ENCODE peak calls at places on chromosomes 3 and 15, in seven cellular contexts. V, X, F, N, H, E and M are unnamed samples. For H3K4me1, the result is how much of the 10 kb centered on the place peaks cover.

GRCh38 chr3:111538111-111538510 is 3.9 kb upstream of the CD96 start:
- DNase-seq in V (no peak), X (no peak), F (no peak), N (no peak), H (no peak), E (no peak), M (no peak)

GRCh38 chr3:73718326-73719110 is 93.8 kb upstream of the PDZRN3 start:
- DNase-seq in V (no peak), X (no peak), F (no peak), N (no peak), H (no peak), E (no peak), M (no peak)

GRCh38 chr3:19547665-19548464 is 386.2 kb downstream of the EFHB start:
- DNase-seq in V (peak), X (no peak), F (no peak), N (no peak), H (no peak), E (no peak), M (no peak)

GRCh38 chr3:143166376-143166775 is 46.8 kb downstream of the CHST2 start:
- DNase-seq in V (no peak), X (no peak), F (no peak), N (no peak), H (no peak), E (no peak), M (no peak)

GRCh38 chr3:146550743-146551510 is 6.5 kb upstream of the PLSCR1 start:
- DNase-seq in V (peak), X (no peak), F (no peak), N (no peak), H (no peak), E (no peak), M (no peak)

GRCh38 chr3:62554264-62554799 is 181.0 kb upstream of the FEZF2 start:
- DNase-seq in V (peak), X (no peak), F (no peak), N (no peak), H (no peak), E (no peak), M (no peak)

GRCh38 chr3:141076026-141076797 is 25.1 kb downstream of the SPSB4 start:
- DNase-seq in V (no peak), X (no peak), F (no peak), N (no peak), H (no peak), E (peak), M (no peak)

GRCh38 chr15:47570451-47570850 is 146.9 kb upstream of the SEMA6D start:
- DNase-seq in V (no peak), X (no peak), F (no peak), N (no peak), H (no peak), E (no peak), M (no peak)

GRCh38 chr15:87817553-87817952 is 439.0 kb downstream of the NTRK3 start:
- DNase-seq in V (no peak), X (no peak), F (no peak), N (no peak), H (no peak), E (no peak), M (no peak)

GRCh38 chr3:173553635-173554280 is 156.2 kb downstream of the NLGN1 start:
- DNase-seq in V (peak), X (no peak), F (no peak), N (no peak), H (no peak), E (no peak), M (no peak)

GRCh38 chr3:9175421-9175820 is 74.0 kb downstream of the SRGAP3 start:
- DNase-seq in V (peak), X (no peak), F (no peak), N (no peak), H (no peak), E (no peak), M (no peak)

GRCh38 chr3:189806171-189806951 is 175.2 kb downstream of the TP63 start:
- DNase-seq in V (no peak), X (no peak), F (no peak), N (no peak), H (no peak), E (no peak), M (no peak)

GRCh38 chr3:9525078-9525477 is 28.5 kb downstream of the LHFPL4 start:
- DNase-seq in V (no peak), X (no peak), F (no peak), N (no peak), H (no peak), E (peak), M (no peak)

GRCh38 chr15:48877630-48878595 is at the start of gene EID1:
- DNase-seq in V (peak), X (peak), F (peak), N (peak), H (peak), E (peak), M (peak)

GRCh38 chr3:16365454-16366128 is 100.6 kb downstream of the OXNAD1 start:
- DNase-seq in V (no peak), X (no peak), F (no peak), N (no peak), H (no peak), E (no peak), M (no peak)

GRCh38 chr3:34207826-34208225 is 409.4 kb downstream of the PDCD6IP start:
- DNase-seq in V (no peak), X (no peak), F (no peak), N (no peak), H (no peak), E (no peak), M (no peak)

GRCh38 chr15:71880276-71880675 is 69.9 kb downstream of the NR2E3 start:
- DNase-seq in V (no peak), X (no peak), F (no peak), N (no peak), H (no peak), E (no peak), M (no peak)

GRCh38 chr3:42891042-42891441 is 14.9 kb upstream of the ZNF662 start:
- DNase-seq in V (no peak), X (no peak), F (no peak), N (no peak), H (no peak), E (no peak), M (no peak)

GRCh38 chr3:30332196-30333021 is 274.0 kb upstream of the TGFBR2 start:
- DNase-seq in V (no peak), X (peak), F (no peak), N (no peak), H (no peak), E (no peak), M (no peak)

GRCh38 chr3:161139686-161140085 is 34.5 kb upstream of the B3GALNT1 start:
- DNase-seq in V (no peak), X (no peak), F (no peak), N (no peak), H (no peak), E (no peak), M (no peak)

GRCh38 chr3:46881819-46882376 is 4.4 kb downstream of the PTH1R start:
- DNase-seq in V (no peak), X (no peak), F (peak), N (no peak), H (no peak), E (no peak), M (peak)

GRCh38 chr3:119323401-119324107 is 29.4 kb downstream of the ARHGAP31 start:
- DNase-seq in V (no peak), X (peak), F (no peak), N (no peak), H (no peak), E (no peak), M (no peak)

GRCh38 chr15:58509556-58509955 is 77.8 kb downstream of the LIPC start:
- DNase-seq in V (no peak), X (no peak), F (no peak), N (no peak), H (no peak), E (no peak), M (no peak)

GRCh38 chr15:47794266-47794914 is 77.1 kb downstream of the SEMA6D start:
- DNase-seq in V (no peak), X (no peak), F (no peak), N (no peak), H (no peak), E (no peak), M (no peak)

GRCh38 chr3:138092023-138092422 is 23.4 kb downstream of the DZIP1L start:
- DNase-seq in V (no peak), X (no peak), F (no peak), N (no peak), H (no peak), E (no peak), M (no peak)

GRCh38 chr15:34886134-34886533 is 83.4 kb downstream of the AQR start:
- DNase-seq in V (no peak), X (no peak), F (no peak), N (no peak), H (no peak), E (no peak), M (no peak)

GRCh38 chr3:46194868-46195553 is 13.1 kb downstream of the CCR1 start:
- DNase-seq in V (no peak), X (no peak), F (no peak), N (no peak), H (no peak), E (no peak), M (no peak)

GRCh38 chr3:145952541-145952940 is 208.4 kb downstream of the PLOD2 start:
- DNase-seq in V (no peak), X (no peak), F (no peak), N (no peak), H (no peak), E (no peak), M (no peak)

GRCh38 chr3:40298075-40298474 is 11.4 kb upstream of the EIF1B start:
- DNase-seq in V (no peak), X (no peak), F (no peak), N (no peak), H (no peak), E (no peak), M (no peak)
- H3K4me1 ChIP-seq in V (under half), X (under half), F (under half), N (under half), H (under half), E (under half), M (under half)

GRCh38 chr3:58824777-58825176 is 158.2 kb upstream of the FAM3D start:
- DNase-seq in V (no peak), X (no peak), F (no peak), N (no peak), H (no peak), E (no peak), M (no peak)

DNA sequence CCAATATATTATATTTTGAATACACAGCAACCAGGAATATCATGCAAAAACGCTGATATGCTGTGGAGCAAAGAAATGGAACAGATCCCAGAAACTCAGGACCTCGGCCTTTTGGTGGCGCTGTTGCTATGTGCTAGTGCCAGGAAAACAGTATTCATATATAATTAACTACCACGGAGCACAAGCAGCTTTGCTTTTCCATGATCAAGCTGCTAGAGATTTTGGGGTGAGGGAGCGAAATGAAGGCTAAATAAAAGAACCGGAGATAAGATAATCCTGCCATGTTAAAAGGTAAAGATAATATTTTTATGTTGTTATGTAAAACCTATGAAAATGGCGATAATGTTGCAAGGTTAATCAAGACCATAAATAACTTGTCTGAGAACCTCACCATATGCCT is 157.7 kb upstream of the FAM3D start:
- DNase-seq in V (peak), X (no peak), F (no peak), N (no peak), H (peak), E (no peak), M (no peak)
- TF ChIP-seq POLR2A in V (no peak), X (no peak), F (no peak), N (no peak), H (no peak), E (no peak), M (no peak)

GRCh38 chr15:82943176-82943575 is 9.3 kb downstream of the HOMER2 start:
- DNase-seq in V (peak), X (peak), F (no peak), N (no peak), H (no peak), E (no peak), M (no peak)
- TF ChIP-seq CTCF in V (no peak), X (no peak), F (no peak), N (no peak), H (no peak), E (no peak), M (no peak)

DNA sequence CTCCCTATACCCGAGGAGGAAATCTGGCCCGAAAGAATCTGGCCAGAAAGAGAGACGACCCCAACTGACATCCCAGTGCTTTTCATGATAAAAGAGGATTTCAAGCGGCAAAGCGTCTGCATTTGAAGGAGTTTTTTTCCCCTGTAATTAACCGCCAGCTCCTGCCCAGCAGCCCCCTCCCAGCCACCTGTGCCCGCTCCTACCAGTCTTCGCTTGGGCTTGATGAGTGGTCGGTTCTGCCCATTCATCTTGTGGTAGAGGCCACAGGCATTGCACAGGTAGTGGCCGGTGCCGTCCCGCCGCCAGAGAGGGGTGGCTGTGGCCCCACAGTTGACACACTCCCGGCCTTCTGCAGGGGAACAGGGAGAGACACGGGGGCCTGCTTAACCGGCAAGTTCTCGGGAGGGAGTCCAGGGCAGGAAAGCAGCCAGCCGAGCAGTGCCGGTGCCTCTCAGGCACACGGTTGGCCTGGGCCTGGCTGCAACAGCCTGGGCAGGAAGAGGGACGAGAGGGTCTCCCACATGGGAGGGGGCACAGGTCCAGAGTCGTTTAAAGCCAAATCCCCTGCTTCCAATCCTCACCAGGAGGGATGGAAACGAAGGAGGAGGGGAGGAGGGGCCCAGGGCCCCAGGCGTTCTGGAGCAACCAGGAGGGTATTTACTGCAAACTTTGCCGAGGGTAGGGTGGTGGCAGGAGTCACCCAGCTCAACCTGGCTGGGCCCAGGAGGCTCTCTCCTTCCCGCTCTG is 9.2 kb downstream of the GATA2 start:
- DNase-seq in V (no peak), X (peak), F (no peak), N (no peak), H (no peak), E (no peak), M (no peak)
- H3K4me1 ChIP-seq in V (under half), X (half or more), F (under half), N (under half), H (under half), E (under half), M (half or more)

GRCh38 chr3:106305127-106305526 is 436.3 kb upstream of the CBLB start:
- DNase-seq in V (no peak), X (no peak), F (no peak), N (no peak), H (no peak), E (no peak), M (no peak)
- TF ChIP-seq POLR2A in V (no peak), X (no peak), F (no peak), N (no peak), H (no peak), E (no peak), M (no peak)

GRCh38 chr3:12601072-12601471 is 44.2 kb downstream of the MKRN2 start:
- DNase-seq in V (peak), X (no peak), F (no peak), N (no peak), H (no peak), E (no peak), M (no peak)
- TF ChIP-seq CTCF in V (no peak), X (no peak), F (no peak), N (no peak), H (no peak), E (no peak), M (peak)